ENCODE peak calls at places on chromosomes 11 and 22, in seven cellular contexts. M, E, N, G, T, F and W are unnamed samples.

GRCh38 chr11:28858076-28858475 is 749.9 kb downstream of the METTL15 start:
- DNase-seq in M (no peak), E (no peak), N (no peak), G (no peak), T (no peak), F (no peak), W (no peak)

GRCh38 chr11:59158206-59159068 is 13.5 kb upstream of the DTX4 start:
- DNase-seq in M (peak; percentile 60), E (no peak), N (peak; percentile 70), G (no peak), T (peak; percentile 74), F (peak; percentile 42), W (no peak)

GRCh38 chr11:80165763-80166162 is 724.9 kb upstream of the TENM4 start:
- DNase-seq in M (no peak), E (no peak), N (no peak), G (no peak), T (no peak), F (no peak), W (no peak)

GRCh38 chr22:18114495-18114894 is 3.9 kb downstream of the TUBA8 start:
- DNase-seq in M (no peak), E (no peak), N (no peak), G (no peak), T (no peak), F (no peak), W (no peak)

GRCh38 chr22:28029201-28029948 is 110.3 kb upstream of the PITPNB start:
- DNase-seq in M (peak; percentile 36), E (no peak), N (no peak), G (no peak), T (peak; percentile 95), F (peak; percentile 88), W (no peak)

GRCh38 chr11:83689062-83689461 is 402.9 kb upstream of the CCDC90B start:
- DNase-seq in M (no peak), E (no peak), N (peak; percentile 13), G (no peak), T (no peak), F (no peak), W (no peak)

GRCh38 chr22:39306456-39307361 is 12.7 kb downstream of the RPL3 start:
- DNase-seq in M (peak; percentile 62), E (no peak), N (peak; percentile 77), G (no peak), T (peak; percentile 14), F (no peak), W (no peak)

GRCh38 chr11:8477151-8477550 is 116.9 kb downstream of the STK33 start:
- DNase-seq in M (no peak), E (no peak), N (no peak), G (no peak), T (no peak), F (no peak), W (no peak)

GRCh38 chr22:16601437-16602223 is 9.0 kb upstream of the CCT8L2 start:
- DNase-seq in M (no peak), E (peak; percentile 33), N (peak; percentile 11), G (no peak), T (no peak), F (no peak), W (no peak)

GRCh38 chr11:59102259-59102765 is 4.7 kb upstream of the FAM111B start:
- DNase-seq in M (peak; percentile 73), E (no peak), N (no peak), G (no peak), T (no peak), F (no peak), W (no peak)

GRCh38 chr22:30408388-30409101 is 11.7 kb downstream of the SEC14L2 start:
- DNase-seq in M (no peak), E (no peak), N (no peak), G (no peak), T (no peak), F (no peak), W (no peak)

GRCh38 chr11:86152006-86152862 is 83.3 kb upstream of the PICALM start:
- DNase-seq in M (peak; percentile 58), E (no peak), N (no peak), G (no peak), T (no peak), F (no peak), W (no peak)

GRCh38 chr11:73645570-73645969 is 811 bp upstream of the PLEKHB1 start:
- DNase-seq in M (no peak), E (no peak), N (peak; percentile 87), G (no peak), T (no peak), F (no peak), W (no peak)

GRCh38 chr22:43823911-43824665 is 12.0 kb upstream of the EFCAB6 start:
- DNase-seq in M (no peak), E (no peak), N (no peak), G (no peak), T (no peak), F (no peak), W (no peak)

GRCh38 chr11:124761301-124762021 is 629 bp downstream of the ESAM start:
- DNase-seq in M (no peak), E (no peak), N (peak; percentile 83), G (no peak), T (no peak), F (no peak), W (no peak)

GRCh38 chr11:103959279-103959930 is 77.0 kb upstream of the DDI1 start:
- DNase-seq in M (no peak), E (no peak), N (no peak), G (peak; percentile 62), T (no peak), F (no peak), W (peak; percentile 64)

GRCh38 chr11:128790200-128790599 is 76.9 kb downstream of the KCNJ1 start:
- DNase-seq in M (peak; percentile 5), E (no peak), N (no peak), G (no peak), T (no peak), F (no peak), W (no peak)

GRCh38 chr22:38982008-38982927 is at the start of gene APOBEC3B:
- DNase-seq in M (peak; percentile 90), E (peak; percentile 74), N (no peak), G (peak; percentile 76), T (no peak), F (no peak), W (peak; percentile 58)

GRCh38 chr22:23058063-23058462 is 12.3 kb upstream of the GNAZ start:
- DNase-seq in M (no peak), E (no peak), N (no peak), G (no peak), T (no peak), F (no peak), W (no peak)

GRCh38 chr11:119525180-119525854 is 102.3 kb upstream of the THY1 start:
- DNase-seq in M (no peak), E (no peak), N (no peak), G (no peak), T (no peak), F (no peak), W (no peak)

GRCh38 chr11:61008971-61009370 is 37.5 kb downstream of the CD6 start:
- DNase-seq in M (no peak), E (no peak), N (no peak), G (no peak), T (no peak), F (no peak), W (no peak)

GRCh38 chr22:39363751-39364484 is 14.1 kb downstream of the SYNGR1 start:
- DNase-seq in M (no peak), E (no peak), N (peak; percentile 70), G (no peak), T (no peak), F (no peak), W (no peak)

GRCh38 chr11:128621491-128622136 is 34.3 kb upstream of the ETS1 start:
- DNase-seq in M (no peak), E (no peak), N (no peak), G (peak; percentile 69), T (no peak), F (no peak), W (peak; percentile 100)

GRCh38 chr11:108199446-108200321 is 22.8 kb downstream of the NPAT start:
- DNase-seq in M (peak; percentile 27), E (no peak), N (no peak), G (peak; percentile 26), T (no peak), F (no peak), W (no peak)

GRCh38 chr11:63146586-63146985 is 2.6 kb upstream of the SLC22A24 start:
- DNase-seq in M (no peak), E (no peak), N (no peak), G (no peak), T (no peak), F (no peak), W (no peak)

GRCh38 chr11:111912535-111912934 is at the start of gene HSPB2:
- DNase-seq in M (no peak), E (peak; percentile 69), N (no peak), G (no peak), T (no peak), F (no peak), W (no peak)